ENCODE peak calls at places on chromosomes 5 and 9, in seven cellular contexts. One of them, this sample, is unnamed.

GRCh38 chr5:131229623-131230022 is 34.2 kb upstream of the CDC42SE2 start:
- DNase-seq in H1: no peak
- DNase-seq in HepG2: no peak
- DNase-seq in HCT116: no peak
- DNase-seq in SK-N-SH: no peak
- DNase-seq in K562: no peak
- DNase-seq in GM12878: no peak
- DNase-seq in this sample: no peak

GRCh38 chr9:7536310-7536939 is 263.2 kb downstream of the DMAC1 start:
- DNase-seq in H1: peak
- DNase-seq in HepG2: peak
- DNase-seq in HCT116: peak
- DNase-seq in SK-N-SH: peak
- DNase-seq in K562: peak
- DNase-seq in GM12878: no peak
- DNase-seq in this sample: peak

GRCh38 chr9:4301302-4301701 is 1.4 kb upstream of the GLIS3 start:
- DNase-seq in H1: no peak
- DNase-seq in HepG2: no peak
- DNase-seq in HCT116: no peak
- DNase-seq in SK-N-SH: no peak
- DNase-seq in K562: no peak
- DNase-seq in GM12878: no peak
- DNase-seq in this sample: no peak

GRCh38 chr5:94469889-94470288 is 148.5 kb downstream of the KIAA0825 start:
- DNase-seq in H1: no peak
- DNase-seq in HepG2: no peak
- DNase-seq in HCT116: peak
- DNase-seq in SK-N-SH: peak
- DNase-seq in K562: no peak
- DNase-seq in GM12878: no peak
- DNase-seq in this sample: no peak

GRCh38 chr9:89791754-89792153 is 186.9 kb downstream of the GADD45G start:
- DNase-seq in H1: no peak
- DNase-seq in HepG2: no peak
- DNase-seq in HCT116: no peak
- DNase-seq in SK-N-SH: no peak
- DNase-seq in K562: no peak
- DNase-seq in GM12878: no peak
- DNase-seq in this sample: no peak

GRCh38 chr9:37309136-37309535 is 113.4 kb upstream of the GRHPR start:
- DNase-seq in H1: no peak
- DNase-seq in HepG2: peak
- DNase-seq in HCT116: no peak
- DNase-seq in SK-N-SH: no peak
- DNase-seq in K562: no peak
- DNase-seq in GM12878: no peak
- DNase-seq in this sample: peak

GRCh38 chr9:6564868-6565267 is 80.7 kb downstream of the GLDC start:
- DNase-seq in H1: no peak
- DNase-seq in HepG2: no peak
- DNase-seq in HCT116: no peak
- DNase-seq in SK-N-SH: no peak
- DNase-seq in K562: no peak
- DNase-seq in GM12878: no peak
- DNase-seq in this sample: no peak

GRCh38 chr9:92786298-92786697 is 21.7 kb upstream of the BICD2 start:
- DNase-seq in H1: no peak
- DNase-seq in HepG2: no peak
- DNase-seq in HCT116: no peak
- DNase-seq in SK-N-SH: no peak
- DNase-seq in K562: no peak
- DNase-seq in GM12878: no peak
- DNase-seq in this sample: no peak

GRCh38 chr9:129910628-129911567 is 75.6 kb downstream of the USP20 start:
- DNase-seq in H1: no peak
- DNase-seq in HepG2: no peak
- DNase-seq in HCT116: peak
- DNase-seq in SK-N-SH: no peak
- DNase-seq in K562: peak
- DNase-seq in GM12878: no peak
- DNase-seq in this sample: no peak

DNA sequence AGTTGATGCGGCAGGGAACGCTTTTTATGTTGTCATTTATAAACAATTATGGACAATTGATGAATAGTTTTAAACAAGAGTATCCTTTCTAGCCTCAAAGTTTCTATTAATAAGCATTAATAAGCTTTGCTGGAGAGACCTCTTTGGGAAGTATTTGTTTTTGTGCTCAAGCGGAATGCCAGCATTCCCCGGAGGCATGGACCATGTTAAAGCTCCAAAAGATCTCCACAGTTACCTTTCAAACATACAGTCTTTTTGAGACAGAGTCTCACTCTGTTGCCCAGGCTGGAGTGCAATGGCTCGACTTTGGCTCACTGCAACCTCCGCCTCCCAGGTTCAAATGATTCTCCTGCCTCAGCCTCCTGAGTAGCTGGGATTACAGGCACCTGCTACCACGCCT is 9.6 kb downstream of the MSANTD3 start:
- DNase-seq in H1: no peak
- DNase-seq in HepG2: no peak
- DNase-seq in HCT116: no peak
- DNase-seq in SK-N-SH: no peak
- DNase-seq in K562: no peak
- DNase-seq in GM12878: no peak
- DNase-seq in this sample: no peak
- TF ChIP-seq JUND in H1: no peak
- TF ChIP-seq JUND in HepG2: no peak
- TF ChIP-seq JUND in HCT116: no peak
- TF ChIP-seq JUND in SK-N-SH: no peak
- TF ChIP-seq JUND in K562: no peak
- TF ChIP-seq JUND in GM12878: no peak
- TF ChIP-seq JUND in this sample: no peak

DNA sequence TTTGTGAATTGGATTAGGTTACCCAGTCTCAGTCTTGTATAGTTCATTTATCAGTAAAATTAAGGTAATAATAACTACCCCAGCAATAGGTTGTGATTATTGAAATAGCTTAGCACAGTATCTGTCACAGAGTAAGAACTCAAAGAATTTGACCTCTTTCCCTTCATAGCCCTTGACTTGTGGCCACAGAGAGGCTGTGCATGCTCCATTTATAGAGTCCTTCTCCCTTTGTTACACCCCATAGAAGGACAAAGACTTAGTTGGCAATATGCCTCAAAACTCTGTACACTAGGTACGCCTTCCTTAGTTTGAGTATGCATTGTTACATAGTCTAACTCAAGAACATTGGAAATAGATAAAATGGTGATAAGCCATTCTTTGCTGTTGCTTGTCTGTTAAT is 257.2 kb downstream of the KCTD16 start:
- DNase-seq in H1: no peak
- DNase-seq in HepG2: no peak
- DNase-seq in HCT116: no peak
- DNase-seq in SK-N-SH: no peak
- DNase-seq in K562: no peak
- DNase-seq in GM12878: no peak
- DNase-seq in this sample: no peak
- TF ChIP-seq JUND in H1: no peak
- TF ChIP-seq JUND in HepG2: no peak
- TF ChIP-seq JUND in HCT116: no peak
- TF ChIP-seq JUND in SK-N-SH: no peak
- TF ChIP-seq JUND in K562: no peak
- TF ChIP-seq JUND in GM12878: no peak
- TF ChIP-seq JUND in this sample: no peak

DNA sequence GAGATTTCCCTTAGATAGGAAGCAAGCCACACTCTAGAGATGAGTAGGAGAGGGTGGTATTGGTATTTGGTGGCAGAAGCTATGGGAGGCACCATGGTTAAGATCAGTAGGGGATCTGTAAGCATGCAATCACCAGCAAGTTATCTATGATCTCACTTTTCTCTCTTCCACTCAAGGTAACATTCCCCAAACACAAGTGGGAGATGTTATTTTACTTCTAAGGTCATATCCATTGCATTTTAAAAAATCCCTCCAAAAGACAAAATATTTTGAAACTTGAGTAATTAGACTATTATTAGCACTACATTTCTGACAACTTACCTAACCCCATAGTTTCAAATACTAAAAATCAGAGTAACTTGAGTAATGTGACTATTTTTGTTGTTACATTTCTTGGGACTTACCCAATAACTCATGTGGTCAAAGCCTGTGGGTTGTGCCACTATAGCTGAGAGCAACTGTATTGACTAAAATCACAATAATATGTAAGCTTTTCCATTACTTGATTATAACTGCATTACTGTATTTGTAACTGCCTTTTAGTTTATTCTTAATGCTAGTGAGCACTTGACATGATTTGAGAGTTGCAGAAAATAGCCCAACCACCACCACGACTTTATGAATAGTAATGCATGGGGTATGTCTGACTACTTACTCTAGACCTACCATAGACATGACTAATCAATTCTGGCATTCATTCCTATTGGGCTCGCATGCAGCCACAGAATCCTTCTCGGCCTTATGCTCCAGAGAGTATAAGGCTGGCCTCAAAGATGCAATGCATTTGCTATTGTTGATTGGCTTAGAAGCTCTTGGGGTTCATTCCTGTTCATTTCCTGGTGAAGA is 264.7 kb downstream of the TRIM32 start:
- DNase-seq in H1: no peak
- DNase-seq in HepG2: no peak
- DNase-seq in HCT116: no peak
- DNase-seq in SK-N-SH: no peak
- DNase-seq in K562: no peak
- DNase-seq in GM12878: peak
- DNase-seq in this sample: no peak
- TF ChIP-seq JUND in H1: no peak
- TF ChIP-seq JUND in HepG2: no peak
- TF ChIP-seq JUND in HCT116: no peak
- TF ChIP-seq JUND in SK-N-SH: no peak
- TF ChIP-seq JUND in K562: no peak
- TF ChIP-seq JUND in GM12878: no peak
- TF ChIP-seq JUND in this sample: no peak

DNA sequence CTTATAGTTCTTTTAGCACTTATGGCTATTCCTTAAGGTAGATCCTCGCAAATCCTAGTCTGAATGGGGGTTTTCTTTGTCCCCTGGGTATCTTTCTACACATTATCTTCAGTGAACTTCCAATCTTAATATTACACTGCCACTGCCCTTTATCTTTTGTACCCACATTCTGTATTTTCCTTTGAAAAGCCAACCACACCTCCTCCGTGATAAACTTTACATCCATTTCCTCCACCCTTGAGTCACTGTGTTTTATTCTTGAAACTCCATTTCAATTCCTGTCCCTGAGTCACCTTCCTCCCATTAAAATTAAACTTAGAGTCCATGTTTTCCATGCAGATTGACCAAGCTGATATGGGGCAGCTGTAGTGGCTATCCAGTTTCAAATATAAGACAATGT is 43.2 kb upstream of the RICTOR start:
- DNase-seq in H1: no peak
- DNase-seq in HepG2: no peak
- DNase-seq in HCT116: no peak
- DNase-seq in SK-N-SH: no peak
- DNase-seq in K562: no peak
- DNase-seq in GM12878: no peak
- DNase-seq in this sample: no peak
- TF ChIP-seq JUND in H1: no peak
- TF ChIP-seq JUND in HepG2: no peak
- TF ChIP-seq JUND in HCT116: no peak
- TF ChIP-seq JUND in SK-N-SH: no peak
- TF ChIP-seq JUND in K562: peak
- TF ChIP-seq JUND in GM12878: no peak
- TF ChIP-seq JUND in this sample: no peak

GRCh38 chr9:77807295-77807694 is 159.2 kb upstream of the GNA14 start:
- DNase-seq in H1: no peak
- DNase-seq in HepG2: peak
- DNase-seq in HCT116: no peak
- DNase-seq in SK-N-SH: no peak
- DNase-seq in K562: no peak
- DNase-seq in GM12878: no peak
- DNase-seq in this sample: no peak
- TF ChIP-seq JUND in H1: no peak
- TF ChIP-seq JUND in HepG2: no peak
- TF ChIP-seq JUND in HCT116: no peak
- TF ChIP-seq JUND in SK-N-SH: peak
- TF ChIP-seq JUND in K562: peak
- TF ChIP-seq JUND in GM12878: no peak
- TF ChIP-seq JUND in this sample: no peak

GRCh38 chr5:77209495-77210090 is 887 bp upstream of the PDE8B start:
- DNase-seq in H1: no peak
- DNase-seq in HepG2: no peak
- DNase-seq in HCT116: no peak
- DNase-seq in SK-N-SH: no peak
- DNase-seq in K562: no peak
- DNase-seq in GM12878: no peak
- DNase-seq in this sample: no peak

GRCh38 chr5:77210091-77211012 is at the start of gene PDE8B:
- DNase-seq in H1: peak
- DNase-seq in HepG2: no peak
- DNase-seq in HCT116: no peak
- DNase-seq in SK-N-SH: peak
- DNase-seq in K562: no peak
- DNase-seq in GM12878: no peak
- DNase-seq in this sample: no peak

GRCh38 chr5:77211691-77212047 is 1.2 kb downstream of the PDE8B start:
- DNase-seq in H1: no peak
- DNase-seq in HepG2: no peak
- DNase-seq in HCT116: no peak
- DNase-seq in SK-N-SH: no peak
- DNase-seq in K562: no peak
- DNase-seq in GM12878: no peak
- DNase-seq in this sample: no peak

GRCh38 chr5:77213601-77214000 is 3.1 kb downstream of the PDE8B start:
- DNase-seq in H1: no peak
- DNase-seq in HepG2: no peak
- DNase-seq in HCT116: no peak
- DNase-seq in SK-N-SH: no peak
- DNase-seq in K562: no peak
- DNase-seq in GM12878: no peak
- DNase-seq in this sample: no peak

GRCh38 chr5:77211013-77211690 is 672 bp downstream of the PDE8B start:
- DNase-seq in H1: peak
- DNase-seq in HepG2: no peak
- DNase-seq in HCT116: no peak
- DNase-seq in SK-N-SH: peak
- DNase-seq in K562: no peak
- DNase-seq in GM12878: no peak
- DNase-seq in this sample: no peak
- TF ChIP-seq JUND in H1: no peak
- TF ChIP-seq JUND in HepG2: no peak
- TF ChIP-seq JUND in HCT116: no peak
- TF ChIP-seq JUND in SK-N-SH: no peak
- TF ChIP-seq JUND in K562: no peak
- TF ChIP-seq JUND in GM12878: no peak
- TF ChIP-seq JUND in this sample: no peak

GRCh38 chr5:92403308-92403707 is 1020.2 kb upstream of the ARRDC3 start:
- DNase-seq in H1: no peak
- DNase-seq in HepG2: no peak
- DNase-seq in HCT116: no peak
- DNase-seq in SK-N-SH: no peak
- DNase-seq in K562: no peak
- DNase-seq in GM12878: no peak
- DNase-seq in this sample: no peak

GRCh38 chr5:92409131-92409530 is 1026.0 kb upstream of the ARRDC3 start:
- DNase-seq in H1: no peak
- DNase-seq in HepG2: no peak
- DNase-seq in HCT116: no peak
- DNase-seq in SK-N-SH: no peak
- DNase-seq in K562: no peak
- DNase-seq in GM12878: no peak
- DNase-seq in this sample: no peak
- TF ChIP-seq JUND in H1: no peak
- TF ChIP-seq JUND in HepG2: no peak
- TF ChIP-seq JUND in HCT116: no peak
- TF ChIP-seq JUND in SK-N-SH: no peak
- TF ChIP-seq JUND in K562: no peak
- TF ChIP-seq JUND in GM12878: no peak
- TF ChIP-seq JUND in this sample: no peak